ENCODE peak calls at places on chromosomes 11 and 22, in six cellular contexts. W is RCC 7860, Q is activated gamma-delta T cell, L is germinal center, G is epithelial cell of prostate, B is lower leg skin. C is an unnamed sample.
A peak's percentile ranks its signal among the peaks of the same experiment; 100 is the strongest.

GRCh38 chr11:64870176-64870892 is 8.1 kb downstream of the EHD1 start:
- DNase-seq in W (peak; percentile 83), Q (no peak), L (no peak), G (no peak), B (no peak), C (no peak)

GRCh38 chr11:68271023-68271780 is 571 bp downstream of the C11orf24 start:
- DNase-seq in W (peak; percentile 62), Q (no peak), L (peak; percentile 83), G (no peak), B (peak; percentile 55), C (peak; percentile 47)

GRCh38 chr11:70826950-70827349 is 425.4 kb downstream of the SHANK2 start:
- DNase-seq in W (no peak), Q (no peak), L (no peak), G (no peak), B (no peak), C (no peak)

GRCh38 chr11:120303004-120303637 is 22.0 kb upstream of the TLCD5 start:
- DNase-seq in W (peak; percentile 48), Q (no peak), L (peak; percentile 73), G (no peak), B (peak; percentile 78), C (peak; percentile 46)

GRCh38 chr11:8615633-8616032 is 21.6 kb upstream of the STK33 start:
- DNase-seq in W (no peak), Q (no peak), L (no peak), G (peak; percentile 27), B (no peak), C (no peak)

GRCh38 chr11:73204711-73205121 is 13.4 kb upstream of the P2RY2 start:
- DNase-seq in W (no peak), Q (no peak), L (no peak), G (no peak), B (no peak), C (no peak)

GRCh38 chr11:63489879-63490278 is 1.1 kb downstream of the PLAAT5 start:
- DNase-seq in W (no peak), Q (no peak), L (no peak), G (no peak), B (no peak), C (no peak)

GRCh38 chr11:126686938-126687337 is 313.6 kb downstream of the KIRREL3 start:
- DNase-seq in W (no peak), Q (no peak), L (no peak), G (no peak), B (no peak), C (no peak)

GRCh38 chr22:49396817-49397216 is 430.9 kb downstream of the BRD1 start:
- DNase-seq in W (peak; percentile 39), Q (no peak), L (no peak), G (no peak), B (peak; percentile 1), C (no peak)

GRCh38 chr11:24794064-24794463 is 297.2 kb downstream of the LUZP2 start:
- DNase-seq in W (no peak), Q (no peak), L (no peak), G (no peak), B (no peak), C (no peak)

GRCh38 chr11:121661796-121662508 is 209.2 kb upstream of the SORL1-AS1 start:
- DNase-seq in W (no peak), Q (no peak), L (no peak), G (no peak), B (no peak), C (no peak)

GRCh38 chr11:5285703-5286102 is 16.0 kb upstream of the HBE1 start:
- DNase-seq in W (no peak), Q (no peak), L (no peak), G (peak; percentile 75), B (no peak), C (no peak)

GRCh38 chr11:10581481-10582019 is 13.1 kb upstream of the LYVE1 start:
- DNase-seq in W (no peak), Q (no peak), L (no peak), G (no peak), B (peak; percentile 58), C (no peak)

GRCh38 chr11:108009497-108010360 is 1.0 kb downstream of the CUL5 start:
- DNase-seq in W (no peak), Q (no peak), L (no peak), G (no peak), B (no peak), C (no peak)

GRCh38 chr11:57294225-57295131 is 30.3 kb downstream of the TNKS1BP1 start:
- DNase-seq in W (no peak), Q (no peak), L (no peak), G (no peak), B (no peak), C (no peak)

GRCh38 chr11:11217555-11218286 is 135.3 kb downstream of the CSNK2A3 start:
- DNase-seq in W (no peak), Q (no peak), L (no peak), G (no peak), B (no peak), C (no peak)